ENCODE peak calls at places on chromosome 5, in four cellular contexts. B is GM12878, W is K562, U is HepG2. O is an unnamed sample.
A peak's percentile ranks its signal among the peaks of the same experiment; 100 is the strongest.

GRCh38 chr5:169945831-169946261 is 34.4 kb downstream of the INSYN2B start:
- DNase-seq in W (no peak), U (no peak), B (no peak), O (peak; percentile 16)

GRCh38 chr5:178348356-178349146 is 115.9 kb upstream of the PHYKPL start:
- DNase-seq in W (no peak), U (no peak), B (no peak), O (no peak)

GRCh38 chr5:32903613-32904012 is 192.5 kb downstream of the NPR3 start:
- DNase-seq in W (no peak), U (no peak), B (no peak), O (no peak)

GRCh38 chr5:74206571-74207550 is 433.7 kb downstream of the ENC1 start:
- DNase-seq in W (no peak), U (no peak), B (no peak), O (no peak)

GRCh38 chr5:541148-541887 is 17.1 kb upstream of the SLC9A3 start:
- DNase-seq in W (peak; percentile 93), B (no peak), U (no peak), O (peak; percentile 57)

GRCh38 chr5:82772281-82772680 is 304.9 kb downstream of the TMEM167A start:
- DNase-seq in B (no peak), U (no peak), W (no peak), O (no peak)

GRCh38 chr5:52945040-52945439 is 44.1 kb upstream of the ITGA2 start:
- DNase-seq in U (no peak), B (no peak), W (no peak), O (no peak)

GRCh38 chr5:38985909-38986452 is 88.2 kb downstream of the RICTOR start:
- DNase-seq in W (no peak), B (no peak), U (no peak), O (no peak)

GRCh38 chr5:126631920-126632319 is 31.2 kb downstream of the PHAX start:
- DNase-seq in U (peak; percentile 12), B (no peak), W (no peak), O (no peak)

GRCh38 chr5:139828207-139828895 is 32.7 kb downstream of the PSD2 start:
- DNase-seq in U (no peak), W (no peak), B (no peak), O (no peak)

GRCh38 chr5:73957397-73958001 is 331.5 kb downstream of the ARHGEF28 start:
- DNase-seq in W (no peak), B (no peak), U (no peak), O (no peak)

GRCh38 chr5:91641730-91642350 is 258.7 kb upstream of the ARRDC3 start:
- DNase-seq in W (peak; percentile 53), U (peak; percentile 31), B (no peak), O (no peak)

GRCh38 chr5:142063878-142064331 is 44.7 kb upstream of the NDFIP1 start:
- DNase-seq in U (peak; percentile 44), B (no peak), W (no peak), O (peak; percentile 44)

GRCh38 chr5:10278658-10279279 is 28.7 kb downstream of the CCT5 start:
- DNase-seq in W (no peak), B (no peak), U (no peak), O (no peak)

GRCh38 chr5:149563461-149563860 is 12.2 kb upstream of the CSNK1A1 start:
- DNase-seq in U (no peak), B (no peak), W (no peak), O (no peak)

GRCh38 chr5:42951169-42951846 is 88.8 kb downstream of the ANXA2R start:
- DNase-seq in W (no peak), B (peak; percentile 13), U (no peak), O (no peak)

GRCh38 chr5:175809531-175810121 is 61.8 kb upstream of the CPLX2 start:
- DNase-seq in U (peak; percentile 47), B (no peak), W (no peak), O (no peak)

GRCh38 chr5:78587775-78588291 is 60.7 kb downstream of the LHFPL2 start:
- DNase-seq in W (peak; percentile 77), U (no peak), B (no peak), O (no peak)

GRCh38 chr5:120240716-120241115 is 223.4 kb upstream of the PRR16 start:
- DNase-seq in U (no peak), B (no peak), W (no peak), O (no peak)

GRCh38 chr5:42426036-42426435 is 2.8 kb downstream of the GHR start:
- DNase-seq in B (no peak), W (no peak), U (no peak), O (no peak)

GRCh38 chr5:53109041-53109435 is 519 bp downstream of the MOCS2 start:
- DNase-seq in B (peak; percentile 13), W (no peak), U (peak; percentile 35), O (no peak)

GRCh38 chr5:15634771-15635347 is 134.9 kb downstream of the FBXL7 start:
- DNase-seq in B (no peak), W (no peak), U (no peak), O (no peak)

GRCh38 chr5:53739111-53739510 is 178.7 kb downstream of the NDUFS4 start:
- DNase-seq in U (no peak), B (no peak), W (no peak), O (no peak)

GRCh38 chr5:41325074-41325473 is 111.7 kb upstream of the C6 start:
- DNase-seq in B (no peak), W (no peak), U (no peak), O (no peak)

GRCh38 chr5:438481-438981 is 4.4 kb upstream of the EXOC3 start:
- DNase-seq in U (no peak), B (no peak), W (no peak), O (peak; percentile 18)

DNA sequence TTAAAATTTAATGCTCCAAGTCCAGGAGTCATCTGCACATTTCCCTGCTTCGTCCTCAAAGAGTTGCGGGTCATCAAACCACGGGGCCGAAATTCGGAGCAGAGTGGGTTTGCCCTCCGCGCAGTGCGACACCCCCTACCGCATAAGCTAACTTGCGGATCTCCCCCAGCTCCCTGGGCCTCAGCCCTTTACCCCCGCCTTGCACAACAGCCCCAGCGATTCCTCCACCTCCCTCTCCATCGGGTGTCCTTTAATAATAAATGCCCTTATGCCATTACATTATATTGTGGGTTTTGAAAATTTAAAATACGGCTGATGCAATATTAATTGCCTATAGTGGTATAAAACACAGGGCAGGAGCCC is 3.9 kb downstream of the POU4F3 start:
- DNase-seq in B (no peak), U (no peak), W (no peak), O (no peak)
- TF ChIP-seq CBFB in B (no peak), U (no peak), W (no peak), O (no peak)

GRCh38 chr5:174423538-174423937 is 300.8 kb upstream of the MSX2 start:
- DNase-seq in B (no peak), W (no peak), U (no peak), O (no peak)

GRCh38 chr5:174425271-174425963 is 299.0 kb upstream of the MSX2 start:
- DNase-seq in B (no peak), W (no peak), U (no peak), O (no peak)

GRCh38 chr5:174426388-174426787 is 298.0 kb upstream of the MSX2 start:
- DNase-seq in W (no peak), B (no peak), U (no peak), O (no peak)

GRCh38 chr5:174425964-174426290 is 298.5 kb upstream of the MSX2 start:
- DNase-seq in U (no peak), W (no peak), B (no peak), O (no peak)

DNA sequence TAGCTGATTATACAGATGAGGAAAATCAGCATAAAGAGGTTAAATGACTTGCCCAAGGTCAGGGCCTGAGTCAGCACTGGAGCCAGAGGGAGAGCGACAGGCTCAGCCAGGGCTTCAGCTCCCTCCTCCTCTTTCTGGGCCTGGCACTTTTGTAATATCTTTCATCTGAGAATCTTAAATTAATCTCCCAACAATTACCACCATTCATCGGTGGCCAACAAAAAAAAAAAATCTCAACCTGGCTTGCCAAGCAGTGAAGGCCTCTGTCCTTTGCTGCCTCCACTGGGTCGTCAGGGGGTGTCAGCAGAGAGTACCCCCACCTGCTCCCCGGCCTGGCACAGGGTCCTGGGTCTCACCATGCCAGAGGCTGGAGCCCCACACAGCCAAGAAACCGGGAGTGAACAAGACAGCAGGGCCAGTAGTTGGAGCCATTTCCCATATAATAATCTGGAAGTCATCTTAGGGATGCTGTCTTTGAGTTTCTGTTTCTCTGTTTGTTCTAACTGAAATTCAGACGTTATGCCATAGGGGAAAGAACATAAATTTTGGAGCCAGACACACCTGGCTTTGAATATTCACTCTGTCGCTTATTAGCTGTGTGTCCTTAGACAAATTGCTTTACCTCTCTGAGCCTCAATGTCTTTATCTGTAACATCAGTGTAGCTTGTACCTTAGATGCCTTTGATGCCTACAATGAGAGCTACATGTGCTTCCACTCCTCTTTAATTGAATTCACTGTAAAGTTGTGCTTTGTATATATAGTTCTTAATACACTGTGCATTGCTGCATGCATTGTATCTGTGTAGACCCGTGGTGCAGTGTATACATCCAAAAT is 299.9 kb upstream of the MSX2 start:
- DNase-seq in B (no peak), U (no peak), W (no peak), O (no peak)
- TF ChIP-seq NR2C2 in B (no peak), U (no peak), W (no peak), O (no peak)

GRCh38 chr5:68137451-68138190 is 77.9 kb upstream of the PIK3R1 start:
- DNase-seq in B (no peak), U (no peak), W (no peak), O (no peak)

GRCh38 chr5:68134033-68134668 is 81.4 kb upstream of the PIK3R1 start:
- DNase-seq in W (no peak), B (no peak), U (no peak), O (peak; percentile 23)

GRCh38 chr5:68139601-68140441 is 75.7 kb upstream of the PIK3R1 start:
- DNase-seq in B (no peak), U (no peak), W (no peak), O (no peak)

GRCh38 chr5:68130253-68130652 is 85.3 kb upstream of the PIK3R1 start:
- DNase-seq in W (no peak), U (no peak), B (no peak), O (no peak)

GRCh38 chr5:68134669-68135313 is 80.8 kb upstream of the PIK3R1 start:
- DNase-seq in W (no peak), B (no peak), U (no peak), O (no peak)
- TF ChIP-seq ATF3 in W (no peak), B (no peak), U (no peak), O (no peak)

GRCh38 chr5:131581710-131582109 is 53.3 kb downstream of the RAPGEF6 start:
- DNase-seq in W (no peak), U (peak; percentile 39), B (no peak), O (no peak)

GRCh38 chr5:131589510-131590348 is 45.3 kb downstream of the RAPGEF6 start:
- DNase-seq in B (peak; percentile 23), W (peak; percentile 29), U (peak; percentile 60), O (peak; percentile 20)

GRCh38 chr5:131587541-131587940 is 47.5 kb downstream of the RAPGEF6 start:
- DNase-seq in B (no peak), U (no peak), W (no peak), O (no peak)
- TF ChIP-seq CBFB in B (no peak), U (no peak), W (no peak), O (no peak)

O was measured in WTC11.